ENCODE peak calls at places on chromosome 9, in ten cellular contexts. G, N, D, P, A, I, Z, V, Q and H are unnamed samples.

GRCh38 chr9:2493106-2493505 is 128.5 kb upstream of the VLDLR start:
- DNase-seq in N (no peak), Q (no peak), V (no peak), Z (no peak), I (no peak), A (no peak), G (no peak), D (no peak), P (no peak), H (no peak)

GRCh38 chr9:116073826-116074225 is 79.8 kb upstream of the PAPPA start:
- DNase-seq in V (no peak), P (no peak), Z (no peak), D (no peak), N (peak; percentile 84), Q (no peak), I (peak; percentile 44), G (no peak), A (no peak), H (no peak)

GRCh38 chr9:18189876-18190670 is 283.9 kb upstream of the ADAMTSL1 start:
- DNase-seq in I (no peak), D (no peak), Q (no peak), G (no peak), P (no peak), Z (no peak), N (no peak), V (no peak), A (no peak), H (no peak)

GRCh38 chr9:16115994-16116393 is 563.2 kb downstream of the CCDC171 start:
- DNase-seq in A (no peak), I (no peak), P (no peak), N (no peak), D (no peak), Z (no peak), V (no peak), G (no peak), Q (no peak), H (no peak)

GRCh38 chr9:98867434-98868168 is 60.1 kb downstream of the GALNT12 start:
- DNase-seq in I (peak; percentile 90), A (no peak), G (no peak), Q (no peak), P (no peak), N (peak; percentile 52), Z (no peak), D (peak; percentile 77), V (no peak), H (peak; percentile 90)

GRCh38 chr9:68951879-68952659 is 61.8 kb downstream of the PRKACG start:
- DNase-seq in G (no peak), P (no peak), N (no peak), I (no peak), Z (no peak), V (no peak), Q (no peak), A (no peak), D (no peak), H (no peak)

GRCh38 chr9:87455407-87455806 is 42.3 kb upstream of the DAPK1 start:
- DNase-seq in P (no peak), G (no peak), Q (no peak), A (no peak), I (no peak), D (no peak), Z (no peak), V (no peak), N (no peak), H (no peak)

GRCh38 chr9:125534934-125535701 is 171.9 kb downstream of the MAPKAP1 start:
- DNase-seq in P (no peak), V (no peak), A (no peak), Q (no peak), Z (no peak), D (no peak), G (peak; percentile 43), I (no peak), N (no peak), H (no peak)

GRCh38 chr9:138120072-138120471 is 242.5 kb downstream of the CACNA1B start:
- DNase-seq in V (no peak), G (no peak), Q (no peak), A (no peak), Z (no peak), I (no peak), N (no peak), D (no peak), P (no peak), H (no peak)

GRCh38 chr9:138121438-138122050 is 244.0 kb downstream of the CACNA1B start:
- DNase-seq in G (no peak), A (no peak), Z (no peak), V (no peak), P (no peak), D (no peak), I (no peak), Q (no peak), N (no peak), H (no peak)

GRCh38 chr9:138122201-138122600 is 244.6 kb downstream of the CACNA1B start:
- DNase-seq in D (no peak), Q (no peak), V (no peak), A (no peak), G (no peak), I (no peak), Z (no peak), N (no peak), P (no peak), H (no peak)

GRCh38 chr9:138119202-138120027 is 241.8 kb downstream of the CACNA1B start:
- DNase-seq in V (no peak), P (no peak), Z (no peak), D (no peak), I (no peak), A (no peak), Q (no peak), G (no peak), N (no peak), H (no peak)

DNA sequence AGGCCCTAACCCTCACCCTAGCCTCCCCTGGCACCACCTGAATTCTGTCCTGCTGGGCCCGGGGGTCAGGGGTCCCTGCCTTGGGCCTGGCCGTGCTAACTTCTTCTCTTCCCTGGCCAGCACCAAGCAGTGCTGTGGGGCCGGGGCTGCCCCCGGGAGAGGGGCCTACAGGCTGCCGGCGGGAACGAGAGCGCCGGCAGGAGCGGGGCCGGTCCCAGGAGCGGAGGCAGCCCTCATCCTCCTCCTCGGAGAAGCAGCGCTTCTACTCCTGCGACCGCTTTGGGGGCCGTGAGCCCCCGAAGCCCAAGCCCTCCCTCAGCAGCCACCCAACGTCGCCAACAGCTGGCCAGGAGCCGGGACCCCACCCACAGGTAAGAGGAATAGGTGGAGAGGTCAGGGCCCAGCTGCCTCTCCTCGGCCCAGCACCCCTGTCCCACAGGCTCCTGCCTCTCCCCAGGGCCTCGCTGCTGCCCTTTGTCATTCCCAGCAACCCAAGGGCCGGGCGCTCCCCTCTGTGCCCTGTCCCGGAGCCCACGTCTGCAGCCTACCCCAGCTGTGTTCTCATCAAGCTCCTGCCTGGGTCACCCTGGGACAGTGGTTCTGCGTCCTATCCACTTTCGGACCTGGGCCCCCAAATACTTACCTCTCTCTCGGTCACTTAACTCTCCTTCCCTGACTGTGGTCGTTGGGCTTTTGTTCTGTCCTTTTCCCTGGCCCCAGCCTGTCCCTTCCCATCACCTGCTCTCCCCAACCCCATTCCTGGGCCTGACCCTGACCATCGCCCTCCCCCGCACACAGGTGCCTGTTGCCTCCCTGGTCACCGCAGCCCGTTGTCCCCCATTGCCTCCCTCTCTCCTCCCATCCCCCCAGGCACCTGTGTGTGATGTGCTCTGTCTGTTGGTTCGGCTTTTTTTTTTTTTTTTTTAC is 243.2 kb downstream of the CACNA1B start:
- DNase-seq in Z (no peak), D (no peak), I (no peak), P (no peak), Q (no peak), V (no peak), N (no peak), A (no peak), G (no peak), H (no peak)
- H3K9me3 ChIP-seq in Z (no peaks in the 10 kb centered on the region), D (no peaks in the 10 kb centered on the region), I (no peaks in the 10 kb centered on the region), P (no peaks in the 10 kb centered on the region), Q (peaks cover under 1% of the 10 kb centered on the region), V (no peaks in the 10 kb centered on the region), N (no peaks in the 10 kb centered on the region), A (peaks cover 9% of the 10 kb centered on the region), G (no peaks in the 10 kb centered on the region), H (no peaks in the 10 kb centered on the region)

GRCh38 chr9:136529516-136530471 is 16.1 kb downstream of the NOTCH1 start:
- DNase-seq in I (no peak), Q (no peak), P (no peak), D (no peak), V (no peak), G (no peak), N (no peak), A (no peak), Z (no peak), H (no peak)

GRCh38 chr9:136527131-136527530 is 18.7 kb downstream of the NOTCH1 start:
- DNase-seq in V (no peak), P (no peak), Z (no peak), D (no peak), Q (no peak), I (no peak), G (no peak), N (no peak), A (no peak), H (no peak)

GRCh38 chr9:136527721-136528710 is 17.8 kb downstream of the NOTCH1 start:
- DNase-seq in V (no peak), Z (no peak), G (no peak), A (no peak), I (no peak), Q (peak; percentile 48), D (no peak), N (no peak), P (no peak), H (no peak)

GRCh38 chr9:136530472-136531089 is 15.3 kb downstream of the NOTCH1 start:
- DNase-seq in N (no peak), D (no peak), G (no peak), A (no peak), P (no peak), Q (no peak), Z (no peak), I (no peak), V (no peak), H (no peak)

DNA sequence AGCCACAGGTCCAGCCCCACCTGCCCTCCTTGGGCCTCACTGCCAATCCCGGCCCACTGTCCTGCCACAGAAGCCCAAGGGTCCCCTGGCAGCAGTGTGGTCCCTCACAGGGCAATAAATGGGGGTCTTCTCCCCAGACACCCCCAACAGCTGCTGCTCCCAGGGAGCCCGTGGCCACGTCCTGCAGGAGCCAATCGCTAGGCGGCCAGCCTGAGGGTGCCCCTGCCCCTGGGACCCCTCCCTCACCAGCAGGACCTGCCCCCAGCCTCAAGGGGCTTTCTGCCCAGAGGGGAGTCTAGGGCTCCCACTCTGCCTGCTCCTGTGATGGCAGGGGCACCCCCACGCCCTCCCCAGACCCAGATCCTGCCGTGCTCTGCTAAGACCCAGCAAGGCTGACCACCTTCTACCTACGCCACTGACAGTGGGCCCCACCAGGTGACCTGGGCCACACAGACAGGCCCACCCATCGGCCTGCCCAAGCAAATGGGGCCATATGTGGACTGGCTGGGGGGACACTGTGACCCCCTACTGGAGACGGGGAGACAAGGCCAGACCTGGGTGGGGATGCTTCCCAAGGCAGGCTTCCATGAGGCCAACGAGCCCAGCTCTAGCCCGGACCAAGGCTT is 17.0 kb downstream of the NOTCH1 start:
- DNase-seq in Q (no peak), P (no peak), Z (no peak), I (no peak), N (no peak), G (no peak), A (no peak), V (no peak), D (no peak), H (no peak)
- H3K4me1 ChIP-seq in Q (peaks cover 44% of the 10 kb centered on the region), P (peaks cover 53% of the 10 kb centered on the region), Z (peaks cover 56% of the 10 kb centered on the region), I (no peaks in the 10 kb centered on the region), N (no peaks in the 10 kb centered on the region), G (no peaks in the 10 kb centered on the region), A (peaks cover 5% of the 10 kb centered on the region), V (peaks cover 55% of the 10 kb centered on the region), D (peaks cover 96% of the 10 kb centered on the region), H (peaks cover 83% of the 10 kb centered on the region)

GRCh38 chr9:105052346-105052745 is 124.4 kb upstream of the ABCA1 start:
- DNase-seq in D (no peak), N (no peak), A (no peak), I (peak; percentile 59), G (no peak), Q (no peak), P (no peak), V (no peak), Z (no peak), H (no peak)

GRCh38 chr9:105054488-105054887 is 126.5 kb upstream of the ABCA1 start:
- DNase-seq in A (no peak), G (no peak), I (no peak), D (no peak), V (no peak), P (no peak), Q (no peak), N (no peak), Z (no peak), H (no peak)

GRCh38 chr9:105053209-105053652 is 125.3 kb upstream of the ABCA1 start:
- DNase-seq in N (no peak), P (no peak), A (no peak), G (no peak), D (no peak), V (no peak), Q (no peak), Z (no peak), I (peak; percentile 54), H (no peak)

GRCh38 chr9:105059260-105059659 is 131.3 kb upstream of the ABCA1 start:
- DNase-seq in Q (no peak), D (no peak), G (no peak), I (no peak), N (no peak), P (no peak), V (no peak), Z (no peak), A (no peak), H (no peak)

GRCh38 chr9:105055922-105056321 is 128.0 kb upstream of the ABCA1 start:
- DNase-seq in P (no peak), G (peak; percentile 13), A (no peak), D (no peak), Q (no peak), N (no peak), Z (no peak), V (no peak), I (no peak), H (no peak)
- H3K27ac ChIP-seq in P (no peak overlapping the region), G (no peak overlapping the region), A (no peak overlapping the region), D (no peak overlapping the region), Q (peak overlapping the region; percentile 61), N (no peak overlapping the region), Z (no peak overlapping the region), V (no peak overlapping the region), I (no peak overlapping the region), H (no peak overlapping the region)

GRCh38 chr9:127525426-127526188 is 74.3 kb downstream of the LRSAM1 start:
- DNase-seq in V (peak; percentile 30), I (no peak), P (no peak), A (no peak), N (no peak), G (no peak), Q (no peak), Z (no peak), D (no peak), H (no peak)
- H3K9me3 ChIP-seq in V (peaks cover 5% of the 10 kb centered on the region), I (no peaks in the 10 kb centered on the region), P (peaks cover 9% of the 10 kb centered on the region), A (no peaks in the 10 kb centered on the region), N (peaks cover 9% of the 10 kb centered on the region), G (peaks cover 3% of the 10 kb centered on the region), Q (peaks cover 34% of the 10 kb centered on the region), Z (peaks cover 15% of the 10 kb centered on the region), D (peaks cover 16% of the 10 kb centered on the region), H (no peaks in the 10 kb centered on the region)